ENCODE peak calls at places on chromosome 11, in six cellular contexts. J is MM.1S, K is hepatocyte, T is PC-3, Z is mesendoderm, Q is astrocyte. D is an unnamed sample.

GRCh38 chr11:64234840-64235379 is 526 bp downstream of the VEGFB start:
- DNase-seq in Q (no peak), K (peak; percentile 82), Z (no peak), T (peak; percentile 59), J (peak; percentile 60), D (peak; percentile 92)

GRCh38 chr11:70241709-70242108 is 28.8 kb upstream of the PPFIA1 start:
- DNase-seq in Q (no peak), Z (no peak), K (no peak), J (no peak), T (no peak), D (no peak)

GRCh38 chr11:124285610-124286344 is 28.0 kb downstream of the OR8D1 start:
- DNase-seq in T (peak; percentile 70), Q (peak; percentile 84), K (no peak), J (no peak), Z (no peak), D (no peak)

GRCh38 chr11:132981146-132981956 is 551.0 kb downstream of the OPCML start:
- DNase-seq in T (no peak), J (no peak), Q (peak; percentile 59), Z (peak; percentile 60), K (peak; percentile 54), D (no peak)

GRCh38 chr11:99911116-99911515 is 776.0 kb upstream of the ARHGAP42 start:
- DNase-seq in K (no peak), J (no peak), T (peak; percentile 19), Z (peak; percentile 31), Q (no peak), D (no peak)

GRCh38 chr11:72471005-72471898 is 36.9 kb upstream of the CLPB start:
- DNase-seq in J (peak; percentile 71), K (peak; percentile 85), Z (peak; percentile 90), T (peak; percentile 84), Q (peak; percentile 33), D (peak; percentile 66)

GRCh38 chr11:24046731-24047130 is 450.1 kb upstream of the LUZP2 start:
- DNase-seq in K (no peak), Z (no peak), J (no peak), Q (no peak), T (no peak), D (no peak)

GRCh38 chr11:134789104-134789503 is 377.1 kb upstream of the B3GAT1 start:
- DNase-seq in Q (no peak), T (no peak), J (no peak), K (no peak), Z (no peak), D (no peak)

GRCh38 chr11:128416976-128417375 is 170.4 kb downstream of the ETS1 start:
- DNase-seq in T (peak; percentile 55), J (no peak), K (no peak), Z (no peak), Q (no peak), D (no peak)

GRCh38 chr11:66987158-66987620 is 12.1 kb downstream of the C11orf86 start:
- DNase-seq in Z (peak; percentile 73), K (no peak), J (no peak), Q (no peak), T (no peak), D (peak; percentile 76)

GRCh38 chr11:106098893-106099553 is 21.6 kb downstream of the AASDHPPT start:
- DNase-seq in Z (no peak), J (no peak), Q (no peak), K (no peak), T (no peak), D (no peak)

GRCh38 chr11:106101370-106101769 is 23.9 kb downstream of the AASDHPPT start:
- DNase-seq in T (no peak), J (no peak), K (no peak), Q (no peak), Z (no peak), D (no peak)

GRCh38 chr11:106105986-106106385 is 28.5 kb downstream of the AASDHPPT start:
- DNase-seq in K (no peak), Q (no peak), T (no peak), Z (no peak), J (no peak), D (no peak)

DNA sequence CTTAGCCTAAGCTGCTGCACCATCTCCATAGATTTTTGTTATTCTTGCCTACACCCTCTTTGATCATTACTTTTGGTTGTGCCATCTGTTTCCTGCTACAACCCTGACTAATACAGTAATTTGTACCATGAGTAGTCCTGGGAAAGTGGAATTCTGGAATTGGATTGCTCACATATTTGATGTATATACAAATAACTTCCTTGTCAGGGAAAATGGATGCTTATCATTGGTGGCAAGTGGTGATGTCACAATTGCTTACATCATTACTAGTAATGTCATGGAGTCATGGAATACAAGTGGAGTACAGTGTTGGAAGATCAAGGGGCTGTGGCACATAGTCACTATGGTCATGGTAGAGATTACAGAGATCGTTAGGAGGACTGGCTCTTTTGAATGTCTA is 24.3 kb downstream of the AASDHPPT start:
- DNase-seq in J (no peak), Z (no peak), K (no peak), Q (peak; percentile 55), T (no peak), D (no peak)
- H3K27ac ChIP-seq in J (no peak overlapping the region), Z (no peak overlapping the region), K (no peak overlapping the region), Q (no peak overlapping the region), T (no peak overlapping the region), D (no peak overlapping the region)

GRCh38 chr11:62789576-62789975 is 2.2 kb downstream of the TMEM223 start:
- DNase-seq in T (no peak), K (no peak), J (no peak), Z (no peak), Q (no peak), D (no peak)

GRCh38 chr11:62794201-62794775 is 2.5 kb upstream of the TMEM223 start:
- DNase-seq in Q (no peak), J (no peak), T (no peak), Z (no peak), K (no peak), D (no peak)

GRCh38 chr11:62788991-62789390 is 1.8 kb downstream of the TMEM179B start:
- DNase-seq in Q (no peak), J (no peak), Z (peak; percentile 55), T (no peak), K (no peak), D (no peak)

GRCh38 chr11:62792193-62792575 is 378 bp upstream of the TMEM223 start:
- DNase-seq in Z (peak; percentile 57), K (peak; percentile 59), T (no peak), Q (no peak), J (no peak), D (no peak)

DNA sequence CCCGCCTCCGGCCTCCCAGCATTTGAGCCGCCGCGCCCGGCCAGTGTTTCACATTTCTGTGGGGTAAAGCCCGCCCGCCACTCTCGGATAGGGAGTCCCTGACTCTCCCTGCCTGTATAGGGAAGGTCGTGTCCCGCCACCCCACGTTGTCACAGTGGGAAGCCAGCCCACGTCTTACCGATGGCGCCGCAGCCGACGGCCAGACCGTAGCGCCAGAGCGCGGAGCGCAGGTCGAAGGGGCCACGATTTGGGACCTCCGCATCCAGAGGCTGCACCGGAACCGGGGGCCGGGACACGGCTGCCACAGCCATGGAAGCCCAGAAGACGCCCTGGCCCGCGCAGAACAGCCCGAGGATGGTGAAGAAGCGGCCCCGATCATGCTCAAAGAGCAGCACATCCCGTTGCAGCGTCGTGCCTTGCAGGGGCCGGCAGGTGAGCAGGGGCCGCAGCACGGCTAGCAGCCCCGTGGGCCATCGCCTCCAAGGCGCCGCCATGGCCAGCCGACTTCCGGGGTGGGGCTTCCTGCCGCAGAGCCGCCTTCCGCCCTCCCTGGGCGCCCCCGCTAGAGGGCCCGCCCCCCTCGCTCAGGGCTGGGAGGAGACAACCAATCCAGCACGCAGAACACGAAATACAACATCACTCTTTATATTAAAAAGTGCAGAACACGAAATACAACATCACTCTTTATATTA is at the start of gene TMEM223:
- DNase-seq in Q (peak; percentile 49), K (peak; percentile 95), J (peak; percentile 89), Z (peak; percentile 89), T (peak; percentile 88), D (peak; percentile 98)
- H3K79me2 ChIP-seq in Q (peaks cover 49% of the 10 kb centered on the region), K (peaks cover 43% of the 10 kb centered on the region), J (peaks cover 42% of the 10 kb centered on the region), Z (peaks cover 28% of the 10 kb centered on the region), T (peaks cover 36% of the 10 kb centered on the region), D (peaks cover 36% of the 10 kb centered on the region)

GRCh38 chr11:61860054-61860903 is 31.1 kb downstream of the FADS3 start:
- DNase-seq in T (peak; percentile 20), K (no peak), Q (peak; percentile 21), J (no peak), Z (no peak), D (peak; percentile 77)
- H3K36me3 ChIP-seq in T (peaks cover 12% of the 10 kb centered on the region), K (no peaks in the 10 kb centered on the region), Q (peaks cover 28% of the 10 kb centered on the region), J (no peaks in the 10 kb centered on the region), Z (peaks cover 31% of the 10 kb centered on the region), D (peaks cover 8% of the 10 kb centered on the region)

DNA sequence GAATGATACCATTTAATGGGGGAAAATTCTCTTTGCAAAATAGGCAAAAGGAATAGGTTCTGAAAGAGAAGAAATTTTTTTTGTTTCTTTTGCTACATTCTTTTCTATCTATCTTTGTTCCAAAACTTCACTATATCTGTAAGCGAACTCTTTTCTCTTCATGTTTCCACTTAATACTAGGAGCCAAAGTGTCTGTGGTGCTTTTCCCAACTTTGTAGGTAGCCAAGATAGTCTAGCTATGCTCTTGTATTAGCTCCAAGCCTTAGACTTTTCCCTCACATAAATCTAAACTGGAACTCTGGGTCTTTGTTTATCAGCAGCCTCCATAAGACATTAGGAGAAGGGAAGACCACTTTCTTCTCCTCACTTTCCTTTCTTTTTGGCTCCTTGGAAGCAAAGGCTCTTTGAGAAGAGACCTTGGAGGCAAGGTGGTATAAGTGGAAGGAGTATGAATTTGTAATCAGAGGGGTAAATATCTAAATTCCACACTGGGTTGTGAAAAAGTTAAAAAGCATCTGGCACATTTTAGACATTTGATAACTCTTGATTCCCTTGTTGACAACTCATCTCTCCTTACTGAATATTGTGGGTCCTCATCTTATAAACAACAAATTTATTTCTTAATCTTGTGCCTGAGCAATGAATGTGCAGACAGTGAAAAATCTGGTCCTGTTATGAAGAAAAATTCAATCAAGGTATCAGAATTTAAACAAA is 130.0 kb downstream of the EHF start:
- DNase-seq in J (no peak), K (no peak), T (no peak), Q (no peak), Z (no peak), D (no peak)
- H3K27ac ChIP-seq in J (no peak overlapping the region), K (peak overlapping the region; percentile 41), T (peak overlapping the region; percentile 88), Q (no peak overlapping the region), Z (no peak overlapping the region), D (no peak overlapping the region)

GRCh38 chr11:88569342-88569741 is 231.8 kb upstream of the CTSC start:
- DNase-seq in Q (no peak), T (peak; percentile 19), K (no peak), Z (no peak), J (no peak), D (no peak)
- H3K79me2 ChIP-seq in Q (no peaks in the 10 kb centered on the region), T (no peaks in the 10 kb centered on the region), K (no peaks in the 10 kb centered on the region), Z (no peaks in the 10 kb centered on the region), J (no peaks in the 10 kb centered on the region), D (no peaks in the 10 kb centered on the region)

GRCh38 chr11:593347-593746 is 17.1 kb downstream of the PHRF1 start:
- DNase-seq in Z (no peak), Q (no peak), K (no peak), T (no peak), J (no peak), D (no peak)
- H3K36me3 ChIP-seq in Z (peaks cover 36% of the 10 kb centered on the region), Q (peaks cover 37% of the 10 kb centered on the region), K (no peaks in the 10 kb centered on the region), T (peaks cover 40% of the 10 kb centered on the region), J (peaks cover 17% of the 10 kb centered on the region), D (peaks cover 81% of the 10 kb centered on the region)

D was measured in osteoblast.